ENCODE peak calls at places on chromosomes 2 and 18, in six cellular contexts. C, E, R, M, N and D are unnamed samples. For H3K27me3, the result is how much of the 10 kb centered on the place peaks cover.

GRCh38 chr2:45973426-45973825 is 322.0 kb downstream of the PRKCE start:
- DNase-seq in C (no peak), E (no peak), R (peak), M (no peak), N (no peak), D (no peak)

GRCh38 chr18:23053756-23054457 is 81.4 kb upstream of the CABLES1 start:
- DNase-seq in C (peak), E (peak), R (peak), M (peak), N (peak), D (peak)

GRCh38 chr2:44273596-44273995 is 1.7 kb upstream of the SLC3A1 start:
- DNase-seq in C (no peak), E (no peak), R (no peak), M (no peak), N (peak), D (no peak)

GRCh38 chr18:73653251-73653650 is 494.4 kb downstream of the FBXO15 start:
- DNase-seq in C (no peak), E (no peak), R (no peak), M (no peak), N (no peak), D (no peak)

GRCh38 chr2:14942991-14943390 is 310.5 kb downstream of the LRATD1 start:
- DNase-seq in C (no peak), E (no peak), R (no peak), M (no peak), N (no peak), D (no peak)

GRCh38 chr2:238138331-238139102 is at the start of gene KLHL30:
- DNase-seq in C (no peak), E (no peak), R (no peak), M (no peak), N (no peak), D (no peak)

GRCh38 chr2:28658369-28658768 is 93.3 kb upstream of the PPP1CB start:
- DNase-seq in C (peak), E (no peak), R (no peak), M (peak), N (peak), D (no peak)

GRCh38 chr2:216789088-216789487 is 70.8 kb downstream of the TNP1 start:
- DNase-seq in C (no peak), E (no peak), R (no peak), M (no peak), N (no peak), D (no peak)

GRCh38 chr2:5990021-5990420 is 297.8 kb downstream of the SOX11 start:
- DNase-seq in C (no peak), E (no peak), R (no peak), M (peak), N (no peak), D (no peak)

GRCh38 chr2:75186829-75187228 is 12.5 kb downstream of the TACR1 start:
- DNase-seq in C (no peak), E (no peak), R (no peak), M (no peak), N (no peak), D (no peak)

GRCh38 chr2:209496586-209496982 is 72.7 kb downstream of the MAP2 start:
- DNase-seq in C (no peak), E (no peak), R (no peak), M (no peak), N (peak), D (no peak)

GRCh38 chr2:185456517-185456916 is 282.1 kb upstream of the FSIP2 start:
- DNase-seq in C (peak), E (no peak), R (no peak), M (no peak), N (no peak), D (no peak)

GRCh38 chr18:76466410-76466991 is 28.5 kb downstream of the ZNF516 start:
- DNase-seq in C (no peak), E (no peak), R (peak), M (no peak), N (no peak), D (no peak)

GRCh38 chr18:5900249-5900648 is 4.9 kb upstream of the TMEM200C start:
- DNase-seq in C (no peak), E (no peak), R (no peak), M (peak), N (peak), D (no peak)

GRCh38 chr2:147641644-147642043 is 203.2 kb upstream of the ACVR2A start:
- DNase-seq in C (no peak), E (no peak), R (no peak), M (no peak), N (peak), D (no peak)

GRCh38 chr2:1628893-1629292 is 115.4 kb downstream of the PXDN start:
- DNase-seq in C (peak), E (no peak), R (no peak), M (no peak), N (peak), D (no peak)

GRCh38 chr2:119402645-119403560 is 28.8 kb upstream of the TMEM37 start:
- DNase-seq in C (no peak), E (no peak), R (no peak), M (no peak), N (no peak), D (no peak)

GRCh38 chr2:216502776-216503629 is 4.4 kb downstream of the RPL37A start:
- DNase-seq in C (no peak), E (no peak), R (no peak), M (no peak), N (no peak), D (no peak)

GRCh38 chr2:207935121-207935990 is 90.0 kb downstream of the PLEKHM3 start:
- DNase-seq in C (no peak), E (no peak), R (no peak), M (no peak), N (no peak), D (no peak)

GRCh38 chr2:144460981-144461766 is 58.7 kb downstream of the ZEB2 start:
- DNase-seq in C (no peak), E (no peak), R (no peak), M (no peak), N (peak), D (no peak)

GRCh38 chr2:217650716-217651360 is 352.0 kb downstream of the TNS1 start:
- DNase-seq in C (peak), E (peak), R (peak), M (peak), N (peak), D (peak)

GRCh38 chr2:154637426-154637825 is 61.1 kb upstream of the KCNJ3 start:
- DNase-seq in C (no peak), E (no peak), R (no peak), M (no peak), N (no peak), D (no peak)

GRCh38 chr18:32771871-32772499 is 838 bp downstream of the KLHL14 start:
- DNase-seq in C (peak), E (peak), R (peak), M (peak), N (no peak), D (no peak)

GRCh38 chr2:71691747-71692455 is 238.5 kb downstream of the DYSF start:
- DNase-seq in C (no peak), E (peak), R (peak), M (peak), N (no peak), D (no peak)

GRCh38 chr2:128026422-128027277 is 1.2 kb downstream of the SAP130 start:
- DNase-seq in C (peak), E (no peak), R (no peak), M (peak), N (peak), D (peak)

GRCh38 chr2:37866535-37866934 is 58.6 kb upstream of the RMDN2 start:
- DNase-seq in C (peak), E (no peak), R (no peak), M (no peak), N (no peak), D (no peak)

GRCh38 chr18:55331301-55331700 is 256.7 kb downstream of the TCF4 start:
- DNase-seq in C (no peak), E (no peak), R (no peak), M (peak), N (no peak), D (no peak)

GRCh38 chr2:134122610-134123009 is 131.3 kb upstream of the MGAT5 start:
- DNase-seq in C (no peak), E (peak), R (no peak), M (peak), N (no peak), D (no peak)

GRCh38 chr2:156005531-156005930 is 327.0 kb downstream of the NR4A2 start:
- DNase-seq in C (no peak), E (no peak), R (no peak), M (no peak), N (no peak), D (no peak)

GRCh38 chr18:58091099-58091611 is 47.1 kb downstream of the NEDD4L start:
- DNase-seq in C (no peak), E (no peak), R (no peak), M (no peak), N (no peak), D (no peak)

GRCh38 chr2:170905864-170906263 is 23.2 kb upstream of the GORASP2 start:
- DNase-seq in C (no peak), E (no peak), R (no peak), M (no peak), N (no peak), D (no peak)

GRCh38 chr2:28276076-28276618 is 116.5 kb upstream of the FOSL2 start:
- DNase-seq in C (peak), E (no peak), R (no peak), M (peak), N (peak), D (no peak)

GRCh38 chr18:58417752-58418151 is 211.1 kb downstream of the ALPK2 start:
- DNase-seq in C (no peak), E (no peak), R (no peak), M (no peak), N (peak), D (no peak)

GRCh38 chr2:122514451-122514996 is 759.1 kb downstream of the TSN start:
- DNase-seq in C (peak), E (no peak), R (no peak), M (peak), N (no peak), D (no peak)

GRCh38 chr2:222776792-222777191 is 84.0 kb upstream of the ACSL3 start:
- DNase-seq in C (peak), E (no peak), R (no peak), M (no peak), N (no peak), D (no peak)

GRCh38 chr2:190551928-190552327 is 17.4 kb upstream of the NEMP2 start:
- DNase-seq in C (no peak), E (no peak), R (no peak), M (peak), N (no peak), D (no peak)

GRCh38 chr2:159612255-159612901 is 4.0 kb downstream of the BAZ2B start:
- DNase-seq in C (peak), E (no peak), R (no peak), M (peak), N (peak), D (peak)

GRCh38 chr2:54148391-54148790 is 33.0 kb downstream of the ACYP2 start:
- DNase-seq in C (no peak), E (no peak), R (no peak), M (no peak), N (no peak), D (no peak)

GRCh38 chr2:54139210-54139609 is 23.8 kb downstream of the ACYP2 start:
- DNase-seq in C (no peak), E (no peak), R (no peak), M (no peak), N (peak), D (no peak)

GRCh38 chr2:54143780-54144179 is 28.4 kb downstream of the ACYP2 start:
- DNase-seq in C (no peak), E (no peak), R (no peak), M (no peak), N (no peak), D (no peak)
- H2BK15ac ChIP-seq in C (no peak), E (no peak), R (no peak), M (no peak), N (no peak), D (no peak)

DNA sequence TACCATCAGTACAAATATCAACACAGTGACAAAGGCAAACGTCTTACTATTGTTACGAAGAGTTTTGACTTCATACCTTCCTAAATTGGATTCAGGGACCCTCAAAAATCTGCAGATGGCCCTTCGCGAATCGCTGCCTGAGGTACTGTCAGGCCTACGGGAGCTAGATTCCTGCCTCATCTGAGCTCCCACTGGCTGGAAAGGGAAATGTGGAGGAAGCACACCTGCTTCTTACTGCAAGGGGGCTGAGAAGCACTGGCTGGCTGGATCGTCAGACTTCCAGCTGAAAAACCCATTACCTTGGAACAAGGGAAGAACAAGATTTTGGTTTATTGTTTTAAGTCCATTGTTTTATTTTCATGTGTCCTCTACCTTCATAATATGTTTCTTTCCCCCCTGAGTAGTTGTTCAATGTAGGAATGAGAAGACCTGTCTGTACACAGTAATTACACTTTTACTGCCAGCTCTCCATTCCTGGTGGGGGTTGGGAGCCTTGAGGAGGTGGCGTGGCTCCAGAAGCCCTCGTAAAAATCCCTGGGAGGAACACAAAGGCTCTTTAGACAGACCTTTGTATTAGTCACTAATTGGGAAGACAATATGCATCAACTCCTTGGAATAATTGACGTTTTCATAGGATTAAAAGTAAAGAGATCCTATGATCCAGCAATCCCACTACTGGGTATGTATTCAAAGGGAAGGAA is 124.1 kb upstream of the NOSTRIN start:
- DNase-seq in C (no peak), E (no peak), R (no peak), M (no peak), N (no peak), D (no peak)
- H3K27me3 ChIP-seq in C (under half), E (under half), R (under half), M (under half), N (under half), D (under half)

GRCh38 chr2:42098571-42099430 is 51.0 kb downstream of the PKDCC start:
- DNase-seq in C (no peak), E (no peak), R (no peak), M (no peak), N (no peak), D (no peak)
- H2BK15ac ChIP-seq in C (peak), E (no peak), R (no peak), M (no peak), N (peak), D (no peak)

GRCh38 chr2:62217980-62218379 is 22.1 kb downstream of the B3GNT2 start:
- DNase-seq in C (peak), E (no peak), R (no peak), M (no peak), N (peak), D (no peak)
- H3K27me3 ChIP-seq in C (under half), E (under half), R (under half), M (under half), N (under half), D (under half)